ENCODE peak calls at places on chromosomes 13 and 19, in five cellular contexts. N is HT1080, Y is T-helper 2 cell, K is progenitor cell of endocrine pancreas, U is neuronal stem cell. F is an unnamed sample.

GRCh38 chr13:108496364-108497215 is 132.8 kb upstream of the MYO16 start:
- DNase-seq in N (no peak), Y (no peak), K (no peak), U (peak; percentile 26), F (no peak)

GRCh38 chr19:48703316-48703715 is 7.5 kb downstream of the FUT2 start:
- DNase-seq in N (no peak), Y (no peak), K (no peak), U (no peak), F (no peak)

GRCh38 chr19:3980353-3981251 is 4.7 kb downstream of the EEF2 start:
- DNase-seq in N (no peak), Y (no peak), K (no peak), U (no peak), F (no peak)

GRCh38 chr13:24033527-24034302 is 126.8 kb upstream of the SPATA13 start:
- DNase-seq in N (no peak), Y (no peak), K (no peak), U (no peak), F (no peak)

GRCh38 chr19:16435238-16435911 is 36.4 kb downstream of the EPS15L1 start:
- DNase-seq in N (peak; percentile 89), Y (no peak), K (no peak), U (no peak), F (no peak)

GRCh38 chr13:109968876-109969577 is 182.6 kb upstream of the IRS2 start:
- DNase-seq in N (no peak), Y (no peak), K (no peak), U (no peak), F (no peak)

GRCh38 chr13:114034481-114034891 is 60.6 kb upstream of the C13orf46 start:
- DNase-seq in N (no peak), Y (no peak), K (no peak), U (no peak), F (no peak)

GRCh38 chr19:9406798-9407352 is 28.5 kb downstream of the ZNF266 start:
- DNase-seq in N (peak; percentile 90), Y (peak; percentile 1), K (no peak), U (no peak), F (peak; percentile 4)

GRCh38 chr13:73536865-73537264 is 478.1 kb downstream of the KLF5 start:
- DNase-seq in N (no peak), Y (no peak), K (no peak), U (no peak), F (no peak)

GRCh38 chr13:90531744-90532143 is 815.7 kb upstream of the MIR17HG start:
- DNase-seq in N (no peak), Y (no peak), K (no peak), U (no peak), F (no peak)

GRCh38 chr19:18340990-18341868 is 831 bp downstream of the PGPEP1 start:
- DNase-seq in N (peak; percentile 63), Y (peak; percentile 50), K (peak; percentile 21), U (no peak), F (peak; percentile 35)

GRCh38 chr19:772730-773436 is 22.0 kb downstream of the MISP start:
- DNase-seq in N (no peak), Y (no peak), K (no peak), U (no peak), F (no peak)

GRCh38 chr13:60758637-60759036 is 361.6 kb downstream of the TDRD3 start:
- DNase-seq in N (no peak), Y (no peak), K (no peak), U (no peak), F (no peak)

GRCh38 chr13:21894703-21895699 is 224.1 kb downstream of the FGF9 start:
- DNase-seq in N (no peak), Y (no peak), K (no peak), U (no peak), F (no peak)

GRCh38 chr19:18203408-18203862 is 407 bp downstream of the RAB3A start:
- DNase-seq in N (no peak), Y (no peak), K (no peak), U (no peak), F (no peak)

GRCh38 chr13:40391788-40392187 is 274.7 kb downstream of the FOXO1 start:
- DNase-seq in N (no peak), Y (no peak), K (no peak), U (no peak), F (no peak)

GRCh38 chr13:74118328-74118727 is 15.9 kb downstream of the KLF12 start:
- DNase-seq in N (no peak), Y (no peak), K (no peak), U (no peak), F (no peak)

GRCh38 chr19:50835785-50836542 is 2.6 kb upstream of the KLK15 start:
- DNase-seq in N (peak; percentile 48), Y (peak; percentile 57), K (peak; percentile 93), U (peak; percentile 71), F (peak; percentile 45)

GRCh38 chr13:66427330-66427990 is 802.7 kb downstream of the PCDH9 start:
- DNase-seq in N (no peak), Y (no peak), K (no peak), U (no peak), F (no peak)

GRCh38 chr19:9953802-9954542 is 17.7 kb upstream of the OLFM2 start:
- DNase-seq in N (no peak), Y (no peak), K (no peak), U (no peak), F (no peak)

GRCh38 chr19:44808463-44809371 is at the start of gene BCAM:
- DNase-seq in N (no peak), Y (no peak), K (peak; percentile 65), U (peak; percentile 76), F (no peak)

GRCh38 chr19:2294377-2295335 is 12.7 kb upstream of the PEAK3 start:
- DNase-seq in N (no peak), Y (no peak), K (no peak), U (no peak), F (no peak)

GRCh38 chr19:57334191-57334590 is 13.9 kb downstream of the ZNF543 start:
- DNase-seq in N (no peak), Y (no peak), K (no peak), U (no peak), F (no peak)

GRCh38 chr13:84641491-84641890 is 759.2 kb upstream of the SLITRK1 start:
- DNase-seq in N (peak; percentile 56), Y (no peak), K (no peak), U (no peak), F (no peak)

GRCh38 chr13:30319703-30320102 is 12.4 kb upstream of the KATNAL1 start:
- DNase-seq in N (peak; percentile 15), Y (no peak), K (no peak), U (no peak), F (no peak)

GRCh38 chr13:51645154-51645650 is 60.9 kb downstream of the WDFY2 start:
- DNase-seq in N (peak; percentile 45), Y (no peak), K (no peak), U (no peak), F (no peak)

GRCh38 chr13:26498524-26499208 is 58.8 kb upstream of the WASF3 start:
- DNase-seq in N (peak; percentile 20), Y (no peak), K (no peak), U (no peak), F (no peak)

GRCh38 chr13:40485611-40486517 is 180.6 kb downstream of the FOXO1 start:
- DNase-seq in N (no peak), Y (peak; percentile 42), K (no peak), U (no peak), F (peak; percentile 46)

GRCh38 chr13:99191336-99191899 is 9.2 kb upstream of the UBAC2 start:
- DNase-seq in N (no peak), Y (no peak), K (no peak), U (no peak), F (no peak)

GRCh38 chr13:95740921-95741320 is 64.0 kb downstream of the DNAJC3 start:
- DNase-seq in N (no peak), Y (no peak), K (no peak), U (no peak), F (no peak)

GRCh38 chr19:21823224-21823623 is 12.8 kb downstream of the ZNF43 start:
- DNase-seq in N (no peak), Y (no peak), K (no peak), U (no peak), F (no peak)

GRCh38 chr19:21094347-21095025 is 12.5 kb downstream of the ZNF714 start:
- DNase-seq in N (no peak), Y (no peak), K (no peak), U (no peak), F (no peak)

GRCh38 chr19:38265213-38265861 is 964 bp downstream of the SPINT2 start:
- DNase-seq in N (no peak), Y (no peak), K (no peak), U (no peak), F (peak; percentile 57)

GRCh38 chr19:32458500-32459123 is 53.0 kb downstream of the DPY19L3 start:
- DNase-seq in N (no peak), Y (no peak), K (no peak), U (no peak), F (no peak)

GRCh38 chr19:9130965-9131364 is 4.2 kb upstream of the OR7G3 start:
- DNase-seq in N (no peak), Y (no peak), K (no peak), U (no peak), F (no peak)

GRCh38 chr19:44625531-44626066 is 12.2 kb downstream of the IGSF23 start:
- DNase-seq in N (no peak), Y (no peak), K (no peak), U (no peak), F (no peak)

F was measured in CD8-positive, alpha-beta memory T cell.